ENCODE peak calls at places on chromosomes 2 and 18, in six cellular contexts. One of them, this sample, is unnamed.

GRCh38 chr2:176110975-176111663 is 4.0 kb downstream of the HOXD11 start:
- DNase-seq in A549: peak; percentile 68
- DNase-seq in stomach: no peak
- DNase-seq in sigmoid colon: no peak
- DNase-seq in uterus: peak; percentile 76
- DNase-seq in HCT116: no peak
- DNase-seq in this sample: peak; percentile 64

GRCh38 chr2:46438794-46439193 is 40.6 kb upstream of the TMEM247 start:
- DNase-seq in HCT116: no peak
- DNase-seq in A549: no peak
- DNase-seq in stomach: no peak
- DNase-seq in sigmoid colon: no peak
- DNase-seq in uterus: no peak
- DNase-seq in this sample: no peak

GRCh38 chr2:9897331-9897737 is 54.1 kb downstream of the TAF1B start:
- DNase-seq in A549: peak; percentile 11
- DNase-seq in HCT116: peak; percentile 65
- DNase-seq in sigmoid colon: peak; percentile 90
- DNase-seq in stomach: peak; percentile 64
- DNase-seq in uterus: peak; percentile 77
- DNase-seq in this sample: peak; percentile 67

GRCh38 chr2:66495788-66496640 is 61.1 kb downstream of the MEIS1 start:
- DNase-seq in HCT116: no peak
- DNase-seq in uterus: peak; percentile 76
- DNase-seq in stomach: peak; percentile 70
- DNase-seq in A549: peak; percentile 47
- DNase-seq in sigmoid colon: peak; percentile 79
- DNase-seq in this sample: peak; percentile 63

GRCh38 chr2:152062130-152063091 is 36.4 kb downstream of the CACNB4 start:
- DNase-seq in HCT116: no peak
- DNase-seq in stomach: no peak
- DNase-seq in A549: peak; percentile 28
- DNase-seq in uterus: peak; percentile 58
- DNase-seq in sigmoid colon: peak; percentile 74
- DNase-seq in this sample: no peak

GRCh38 chr2:3712841-3713503 is 9.6 kb downstream of the DCDC2C start:
- DNase-seq in A549: no peak
- DNase-seq in sigmoid colon: no peak
- DNase-seq in stomach: no peak
- DNase-seq in uterus: no peak
- DNase-seq in HCT116: no peak
- DNase-seq in this sample: no peak

GRCh38 chr18:60984496-60984895 is 348.7 kb upstream of the CDH20 start:
- DNase-seq in HCT116: no peak
- DNase-seq in sigmoid colon: no peak
- DNase-seq in uterus: no peak
- DNase-seq in A549: no peak
- DNase-seq in stomach: no peak
- DNase-seq in this sample: no peak

GRCh38 chr18:50091495-50092249 is 103.3 kb downstream of the MYO5B start:
- DNase-seq in HCT116: no peak
- DNase-seq in sigmoid colon: no peak
- DNase-seq in stomach: no peak
- DNase-seq in A549: no peak
- DNase-seq in uterus: no peak
- DNase-seq in this sample: no peak

GRCh38 chr18:35880788-35881455 is 91.6 kb upstream of the RMP24 start:
- DNase-seq in uterus: no peak
- DNase-seq in sigmoid colon: no peak
- DNase-seq in HCT116: no peak
- DNase-seq in stomach: no peak
- DNase-seq in A549: no peak
- DNase-seq in this sample: no peak

GRCh38 chr2:184528119-184528518 is 70.2 kb upstream of the ZNF804A start:
- DNase-seq in HCT116: no peak
- DNase-seq in A549: no peak
- DNase-seq in uterus: no peak
- DNase-seq in stomach: no peak
- DNase-seq in sigmoid colon: no peak
- DNase-seq in this sample: no peak

GRCh38 chr2:230824406-230824978 is 40.2 kb upstream of the ITM2C start:
- DNase-seq in uterus: peak; percentile 39
- DNase-seq in sigmoid colon: no peak
- DNase-seq in stomach: peak; percentile 34
- DNase-seq in HCT116: peak; percentile 77
- DNase-seq in A549: peak; percentile 46
- DNase-seq in this sample: peak; percentile 64

GRCh38 chr18:48616484-48617255 is 77.8 kb downstream of the CTIF start:
- DNase-seq in sigmoid colon: no peak
- DNase-seq in A549: no peak
- DNase-seq in stomach: no peak
- DNase-seq in HCT116: no peak
- DNase-seq in uterus: no peak
- DNase-seq in this sample: no peak

GRCh38 chr2:62287895-62288589 is 92.1 kb downstream of the B3GNT2 start:
- DNase-seq in HCT116: no peak
- DNase-seq in stomach: peak; percentile 63
- DNase-seq in A549: no peak
- DNase-seq in uterus: peak; percentile 24
- DNase-seq in sigmoid colon: peak; percentile 76
- DNase-seq in this sample: peak; percentile 62

GRCh38 chr2:26812731-26813130 is 26.9 kb downstream of the CENPA start:
- DNase-seq in HCT116: no peak
- DNase-seq in sigmoid colon: no peak
- DNase-seq in A549: no peak
- DNase-seq in stomach: no peak
- DNase-seq in uterus: no peak
- DNase-seq in this sample: no peak

GRCh38 chr2:47334356-47335136 is 68.4 kb upstream of the MSH2 start:
- DNase-seq in sigmoid colon: no peak
- DNase-seq in stomach: no peak
- DNase-seq in A549: no peak
- DNase-seq in HCT116: no peak
- DNase-seq in uterus: no peak
- DNase-seq in this sample: no peak

GRCh38 chr18:2905802-2906521 is 59.2 kb downstream of the EMILIN2 start:
- DNase-seq in A549: peak; percentile 41
- DNase-seq in HCT116: peak; percentile 33
- DNase-seq in sigmoid colon: peak; percentile 85
- DNase-seq in uterus: peak; percentile 73
- DNase-seq in stomach: peak; percentile 50
- DNase-seq in this sample: peak; percentile 66

GRCh38 chr2:173058673-173059072 is 17.0 kb upstream of the MAP3K20 start:
- DNase-seq in uterus: no peak
- DNase-seq in HCT116: no peak
- DNase-seq in sigmoid colon: no peak
- DNase-seq in A549: no peak
- DNase-seq in stomach: no peak
- DNase-seq in this sample: no peak

GRCh38 chr2:43759195-43759594 is 14.6 kb upstream of the DYNC2LI1 start:
- DNase-seq in A549: peak; percentile 15
- DNase-seq in stomach: no peak
- DNase-seq in uterus: no peak
- DNase-seq in HCT116: peak; percentile 23
- DNase-seq in sigmoid colon: no peak
- DNase-seq in this sample: no peak

GRCh38 chr2:10817413-10817812 is 4.8 kb upstream of the PDIA6 start:
- DNase-seq in sigmoid colon: peak; percentile 45
- DNase-seq in uterus: no peak
- DNase-seq in stomach: no peak
- DNase-seq in A549: peak; percentile 51
- DNase-seq in HCT116: peak; percentile 37
- DNase-seq in this sample: no peak

GRCh38 chr2:216690451-216691209 is 4.7 kb downstream of the IGFBP5 start:
- DNase-seq in uterus: peak; percentile 78
- DNase-seq in HCT116: no peak
- DNase-seq in stomach: no peak
- DNase-seq in A549: no peak
- DNase-seq in sigmoid colon: peak; percentile 93
- DNase-seq in this sample: no peak

GRCh38 chr2:216689397-216689796 is 6.0 kb downstream of the IGFBP5 start:
- DNase-seq in stomach: no peak
- DNase-seq in sigmoid colon: peak; percentile 62
- DNase-seq in A549: no peak
- DNase-seq in uterus: peak; percentile 20
- DNase-seq in HCT116: no peak
- DNase-seq in this sample: no peak

GRCh38 chr2:216692636-216693413 is 2.5 kb downstream of the IGFBP5 start:
- DNase-seq in HCT116: peak; percentile 38
- DNase-seq in sigmoid colon: peak; percentile 97
- DNase-seq in uterus: peak; percentile 95
- DNase-seq in stomach: peak; percentile 81
- DNase-seq in A549: peak; percentile 83
- DNase-seq in this sample: peak; percentile 64

GRCh38 chr2:216693414-216694100 is 1.8 kb downstream of the IGFBP5 start:
- DNase-seq in sigmoid colon: peak; percentile 70
- DNase-seq in HCT116: no peak
- DNase-seq in uterus: peak; percentile 28
- DNase-seq in stomach: no peak
- DNase-seq in A549: peak; percentile 15
- DNase-seq in this sample: no peak

GRCh38 chr2:216691210-216691741 is 4.1 kb downstream of the IGFBP5 start:
- DNase-seq in A549: peak; percentile 27
- DNase-seq in stomach: peak; percentile 75
- DNase-seq in HCT116: no peak
- DNase-seq in uterus: peak; percentile 86
- DNase-seq in sigmoid colon: peak; percentile 96
- DNase-seq in this sample: peak; percentile 61
- TF ChIP-seq POLR2A in A549: no peak
- TF ChIP-seq POLR2A in stomach: no peak
- TF ChIP-seq POLR2A in HCT116: no peak
- TF ChIP-seq POLR2A in uterus: no peak
- TF ChIP-seq POLR2A in sigmoid colon: no peak
- TF ChIP-seq POLR2A in this sample: no peak

DNA sequence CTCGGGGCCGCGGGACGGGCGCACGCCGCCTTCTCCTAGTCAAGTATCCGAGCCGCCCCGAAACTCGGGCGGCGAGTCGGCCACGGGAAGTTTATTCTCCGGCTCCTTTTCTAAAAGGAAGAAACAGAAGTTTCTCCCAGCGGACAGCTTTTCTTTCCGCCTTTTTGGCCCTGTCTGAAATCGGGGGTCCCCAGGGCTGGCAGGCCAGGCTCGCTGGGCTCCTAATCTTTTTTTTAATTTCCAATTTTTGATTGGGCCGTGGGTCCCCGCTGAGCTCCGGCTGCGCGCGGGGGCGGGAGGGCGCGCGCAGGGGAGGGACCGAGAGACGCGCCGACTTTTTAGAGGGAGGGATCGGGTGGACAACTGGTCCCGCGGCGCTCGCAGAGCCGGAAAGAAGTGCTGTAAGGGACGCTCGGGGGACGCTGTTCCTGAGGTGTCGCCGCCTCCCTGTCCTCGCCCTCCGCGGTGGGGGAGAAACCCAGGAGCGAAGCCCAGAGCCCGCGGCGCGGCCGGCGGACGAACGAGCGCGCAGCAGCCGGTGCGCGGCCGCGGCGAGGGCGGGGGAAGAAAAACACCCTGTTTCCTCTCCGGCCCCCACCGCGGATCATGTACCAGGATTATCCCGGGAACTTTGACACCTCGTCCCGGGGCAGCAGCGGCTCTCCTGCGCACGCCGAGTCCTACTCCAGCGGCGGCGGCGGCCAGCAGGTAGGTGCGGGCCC is 618 bp downstream of the FOSL2 start:
- DNase-seq in A549: no peak
- DNase-seq in stomach: peak; percentile 69
- DNase-seq in HCT116: no peak
- DNase-seq in sigmoid colon: peak; percentile 84
- DNase-seq in uterus: peak; percentile 75
- DNase-seq in this sample: no peak
- H3K27ac ChIP-seq in A549: peak overlapping the region; percentile 95
- H3K27ac ChIP-seq in stomach: peak overlapping the region; percentile 98
- H3K27ac ChIP-seq in HCT116: peak overlapping the region; percentile 93
- H3K27ac ChIP-seq in sigmoid colon: peak overlapping the region; percentile 100
- H3K27ac ChIP-seq in uterus: peak overlapping the region; percentile 99
- H3K27ac ChIP-seq in this sample: peak overlapping the region; percentile 100

GRCh38 chr2:113964436-113964835 is 74.5 kb downstream of the ACTR3 start:
- DNase-seq in uterus: no peak
- DNase-seq in HCT116: no peak
- DNase-seq in stomach: no peak
- DNase-seq in sigmoid colon: no peak
- DNase-seq in A549: no peak
- DNase-seq in this sample: no peak

GRCh38 chr2:113965228-113965627 is 75.3 kb downstream of the ACTR3 start:
- DNase-seq in uterus: no peak
- DNase-seq in sigmoid colon: no peak
- DNase-seq in stomach: no peak
- DNase-seq in HCT116: no peak
- DNase-seq in A549: no peak
- DNase-seq in this sample: no peak

GRCh38 chr2:113962692-113963480 is 73.0 kb downstream of the ACTR3 start:
- DNase-seq in stomach: no peak
- DNase-seq in sigmoid colon: no peak
- DNase-seq in uterus: no peak
- DNase-seq in A549: no peak
- DNase-seq in HCT116: no peak
- DNase-seq in this sample: no peak

GRCh38 chr2:113965644-113966043 is 75.8 kb downstream of the ACTR3 start:
- DNase-seq in uterus: no peak
- DNase-seq in A549: no peak
- DNase-seq in HCT116: peak; percentile 38
- DNase-seq in stomach: no peak
- DNase-seq in sigmoid colon: no peak
- DNase-seq in this sample: no peak

DNA sequence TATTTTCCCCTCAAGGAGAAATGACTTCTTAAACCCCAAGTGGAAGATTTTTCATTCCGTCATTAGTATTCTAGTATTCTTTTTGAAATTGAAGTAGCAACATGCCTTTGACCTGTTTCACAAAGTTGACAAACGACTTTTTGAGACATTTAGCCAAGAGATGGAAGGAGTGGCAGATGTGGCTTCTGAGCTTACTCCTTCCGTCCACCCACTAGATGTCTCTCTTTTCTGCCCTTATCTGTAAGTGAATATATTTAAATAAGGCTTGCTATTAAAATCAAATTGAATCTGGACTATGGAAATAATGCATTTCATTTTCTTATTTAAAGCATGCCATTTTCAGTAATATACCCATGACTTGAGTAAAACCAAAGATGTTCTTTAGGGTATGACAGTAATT is 74.1 kb downstream of the ACTR3 start:
- DNase-seq in HCT116: no peak
- DNase-seq in A549: no peak
- DNase-seq in sigmoid colon: no peak
- DNase-seq in uterus: no peak
- DNase-seq in stomach: no peak
- DNase-seq in this sample: no peak
- TF ChIP-seq CTCF in HCT116: no peak
- TF ChIP-seq CTCF in A549: peak; percentile 5
- TF ChIP-seq CTCF in sigmoid colon: no peak
- TF ChIP-seq CTCF in uterus: no peak
- TF ChIP-seq CTCF in stomach: no peak
- TF ChIP-seq CTCF in this sample: no peak

GRCh38 chr2:136131961-136132839 is 14.3 kb upstream of the CXCR4 start:
- DNase-seq in HCT116: no peak
- DNase-seq in stomach: peak; percentile 39
- DNase-seq in sigmoid colon: no peak
- DNase-seq in A549: no peak
- DNase-seq in uterus: no peak
- DNase-seq in this sample: no peak
- TF ChIP-seq POLR2A in HCT116: no peak
- TF ChIP-seq POLR2A in stomach: no peak
- TF ChIP-seq POLR2A in sigmoid colon: no peak
- TF ChIP-seq POLR2A in A549: no peak
- TF ChIP-seq POLR2A in uterus: no peak
- TF ChIP-seq POLR2A in this sample: no peak

This sample was measured in adrenal gland.